ENCODE peak calls at places on chromosomes 11 and 22, in six cellular contexts. S is cardiac muscle cell; D is H54; X is fibroblast of the aortic adventitia; U is activated CD4-positive, alpha-beta T cell treated with anti-CD3 and anti-CD28 coated beads for 48 hours; B is COLO829. P is an unnamed sample.

GRCh38 chr11:65655570-65656332 is 7.0 kb downstream of the RELA start:
- DNase-seq in B (no peak), X (no peak), U (no peak), S (no peak), D (no peak), P (peak)

GRCh38 chr11:75103380-75104026 is 6.8 kb upstream of the OR2AT4 start:
- DNase-seq in U (no peak), B (no peak), S (no peak), D (no peak), X (peak), P (no peak)

GRCh38 chr11:37108436-37109204 is 510.6 kb upstream of the RAG2 start:
- DNase-seq in U (no peak), X (peak), D (no peak), S (no peak), B (no peak), P (no peak)

GRCh38 chr11:96316869-96317268 is 26.1 kb downstream of the MAML2 start:
- DNase-seq in D (no peak), X (no peak), S (no peak), U (no peak), B (no peak), P (no peak)

GRCh38 chr11:63985812-63986155 is 454 bp upstream of the OTUB1 start:
- DNase-seq in S (no peak), X (no peak), D (no peak), U (peak), B (no peak), P (peak)

GRCh38 chr11:65574963-65575567 is 788 bp upstream of the EHBP1L1 start:
- DNase-seq in U (no peak), S (no peak), B (no peak), D (no peak), X (peak), P (peak)

GRCh38 chr22:47597041-47597440 is 834.6 kb downstream of the TBC1D22A start:
- DNase-seq in S (no peak), B (no peak), X (no peak), D (no peak), U (no peak), P (no peak)

GRCh38 chr11:2142762-2143202 is 3.6 kb upstream of the IGF2 start:
- DNase-seq in B (no peak), U (peak), D (peak), S (no peak), X (peak), P (no peak)

GRCh38 chr11:18264677-18265542 is 1.2 kb upstream of the SAA1 start:
- DNase-seq in X (no peak), B (no peak), U (no peak), D (no peak), S (no peak), P (no peak)

GRCh38 chr11:11073996-11074395 is 216.1 kb upstream of the ZBED5 start:
- DNase-seq in S (no peak), D (no peak), X (no peak), U (no peak), B (no peak), P (no peak)

GRCh38 chr11:43974830-43975229 is 32.4 kb downstream of the C11orf96 start:
- DNase-seq in X (no peak), S (no peak), B (no peak), D (no peak), U (no peak), P (no peak)

GRCh38 chr11:111606986-111607385 is 4.7 kb downstream of the SIK2 start:
- DNase-seq in X (peak), U (no peak), D (no peak), S (no peak), B (no peak), P (no peak)

GRCh38 chr22:31595271-31595670 is 66.7 kb downstream of the PISD start:
- DNase-seq in S (no peak), D (no peak), U (no peak), B (no peak), X (no peak), P (no peak)

GRCh38 chr11:131481317-131481716 is 110.9 kb downstream of the NTM start:
- DNase-seq in S (no peak), U (no peak), B (no peak), D (no peak), X (no peak), P (no peak)

GRCh38 chr11:104968365-104968855 is at the start of gene CASP4:
- DNase-seq in B (peak), X (peak), S (no peak), D (no peak), U (no peak), P (no peak)

GRCh38 chr11:35058318-35058717 is 80.7 kb upstream of the CD44 start:
- DNase-seq in X (no peak), S (no peak), B (no peak), U (no peak), D (no peak), P (no peak)

GRCh38 chr11:18080451-18080850 is 25.4 kb downstream of the SAAL1 start:
- DNase-seq in U (no peak), X (no peak), S (no peak), D (no peak), B (no peak), P (no peak)

GRCh38 chr22:19368876-19369275 is 62.7 kb downstream of the HIRA start:
- DNase-seq in D (no peak), U (no peak), X (no peak), B (no peak), S (no peak), P (no peak)

GRCh38 chr11:117819096-117820040 is 5.2 kb downstream of the FXYD2 start:
- DNase-seq in S (peak), X (peak), D (no peak), U (peak), B (no peak), P (peak)

GRCh38 chr11:30225642-30226041 is 5.2 kb upstream of the FSHB start:
- DNase-seq in U (no peak), B (no peak), D (no peak), X (no peak), S (no peak), P (no peak)

GRCh38 chr22:24968066-24968561 is 15.6 kb downstream of the KIAA1671 start:
- DNase-seq in D (no peak), X (peak), S (peak), B (no peak), U (no peak), P (no peak)

GRCh38 chr11:34266090-34266912 is 91.5 kb downstream of the ABTB2 start:
- DNase-seq in S (no peak), B (peak), D (peak), U (no peak), X (peak), P (no peak)

GRCh38 chr11:87878373-87878779 is 296.9 kb downstream of the RAB38 start:
- DNase-seq in U (peak), X (peak), S (peak), B (peak), D (no peak), P (no peak)

GRCh38 chr11:10886652-10887250 is 28.9 kb upstream of the ZBED5 start:
- DNase-seq in B (peak), X (no peak), D (no peak), S (no peak), U (no peak), P (no peak)

GRCh38 chr22:46036558-46037408 is 59.8 kb upstream of the WNT7B start:
- DNase-seq in S (peak), B (no peak), D (no peak), X (no peak), U (peak), P (peak)

GRCh38 chr22:38941488-38941987 is 15.9 kb upstream of the APOBEC3A start:
- DNase-seq in B (no peak), S (no peak), U (peak), D (no peak), X (no peak), P (peak)

GRCh38 chr11:70796601-70797000 is 398.3 kb downstream of the CTTN start:
- DNase-seq in S (no peak), D (no peak), X (no peak), B (no peak), U (no peak), P (no peak)

P was measured in mucosa of descending colon.